ENCODE peak calls at places on chromosome 18, in four cellular contexts. E is SK-N-SH, Y is K562, U is HepG2. Q is an unnamed sample.

GRCh38 chr18:10006261-10006903 is 92.6 kb downstream of the VAPA start:
- DNase-seq in U (no peak), Y (no peak), E (peak), Q (no peak)

GRCh38 chr18:54033087-54033486 is 191.4 kb downstream of the MBD2 start:
- DNase-seq in Y (no peak), E (no peak), U (no peak), Q (no peak)

GRCh38 chr18:75206637-75207297 is 2.2 kb downstream of the PTGR3 start:
- DNase-seq in U (no peak), E (no peak), Y (no peak), Q (no peak)

GRCh38 chr18:76384114-76384790 is 110.8 kb downstream of the ZNF516 start:
- DNase-seq in Y (no peak), E (no peak), U (no peak), Q (no peak)

GRCh38 chr18:13279181-13280065 is 60.9 kb downstream of the LDLRAD4 start:
- DNase-seq in Y (no peak), U (no peak), E (no peak), Q (no peak)

GRCh38 chr18:59402432-59403090 is 43.5 kb upstream of the LMAN1 start:
- DNase-seq in Y (peak), U (peak), E (peak), Q (peak)

GRCh38 chr18:67525328-67526110 is 9.0 kb upstream of the DSEL start:
- DNase-seq in Y (no peak), U (peak), E (no peak), Q (no peak)

GRCh38 chr18:70781860-70782453 is 493.1 kb downstream of the SOCS6 start:
- DNase-seq in U (peak), Y (peak), E (peak), Q (peak)

GRCh38 chr18:34787931-34788532 is 77.9 kb downstream of the DTNA start:
- DNase-seq in Y (peak), U (peak), E (peak), Q (no peak)

GRCh38 chr18:35526476-35527120 is 28.8 kb upstream of the INO80C start:
- DNase-seq in U (no peak), Y (no peak), E (no peak), Q (no peak)

GRCh38 chr18:8661754-8662573 is 43.4 kb upstream of the MTCL1 start:
- DNase-seq in Y (peak), E (peak), U (no peak), Q (peak)

GRCh38 chr18:67104700-67105284 is 411.7 kb downstream of the DSEL start:
- DNase-seq in E (peak), Y (peak), U (peak), Q (peak)

GRCh38 chr18:38790303-38790702 is 1224.7 kb upstream of the CELF4 start:
- DNase-seq in U (peak), Y (no peak), E (no peak), Q (peak)

GRCh38 chr18:26792661-26793060 is 72.8 kb downstream of the AQP4 start:
- DNase-seq in E (no peak), Y (no peak), U (peak), Q (no peak)

GRCh38 chr18:26791676-26792075 is 73.8 kb downstream of the AQP4 start:
- DNase-seq in E (no peak), U (no peak), Y (no peak), Q (no peak)

GRCh38 chr18:26794210-26795101 is 71.1 kb downstream of the AQP4 start:
- DNase-seq in Y (no peak), U (no peak), E (no peak), Q (no peak)
- TF ChIP-seq FOXJ3 in Y (no peak), U (no peak), E (no peak), Q (no peak)

GRCh38 chr18:4636957-4637356 is 181.8 kb upstream of the DLGAP1 start:
- DNase-seq in U (no peak), E (no peak), Y (no peak), Q (no peak)

DNA sequence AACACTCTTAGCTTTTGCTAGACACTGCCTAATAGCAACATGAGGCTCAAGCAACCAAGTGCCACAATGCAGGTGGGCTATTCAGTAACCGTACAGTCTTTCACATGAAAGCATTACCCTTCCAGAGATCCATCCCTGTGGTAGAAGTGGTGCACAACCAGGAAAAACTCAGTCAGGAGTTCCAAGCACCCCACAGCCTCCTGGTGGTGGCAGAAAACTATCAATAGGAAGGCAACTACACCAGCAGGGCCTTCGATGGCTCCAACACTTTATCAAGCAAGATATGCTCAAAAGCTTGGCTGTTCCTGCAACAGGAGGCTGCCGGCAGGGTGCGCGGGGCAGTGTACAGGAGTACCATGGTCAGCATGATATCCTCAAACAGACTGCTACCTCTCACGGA is 176.1 kb upstream of the DLGAP1 start:
- DNase-seq in U (no peak), E (no peak), Y (no peak), Q (peak)
- TF ChIP-seq FOXJ3 in U (no peak), E (no peak), Y (no peak), Q (no peak)

GRCh38 chr18:26228562-26229260 is 2.5 kb downstream of the TAF4B start:
- DNase-seq in U (no peak), E (no peak), Y (peak), Q (no peak)
- TF ChIP-seq FOXJ3 in U (no peak), E (no peak), Y (no peak), Q (no peak)

DNA sequence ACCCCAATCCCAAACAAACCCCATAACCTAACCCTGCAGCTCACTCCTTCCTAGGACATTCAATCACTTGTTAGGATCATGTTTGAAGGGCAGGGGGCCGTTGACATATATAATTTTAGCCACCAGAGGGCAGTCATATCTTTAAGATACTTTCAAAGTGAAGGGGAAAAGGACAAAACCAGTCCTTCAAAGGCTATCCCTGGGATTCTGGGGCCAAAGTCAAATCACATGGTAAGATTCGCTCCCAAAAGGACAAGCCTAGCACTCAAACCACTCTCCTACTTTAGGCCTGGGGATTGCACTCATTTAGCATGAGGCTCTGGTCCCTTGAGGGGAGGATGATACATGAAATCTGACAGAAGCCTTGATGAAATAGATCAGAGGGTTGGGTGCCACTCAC is 44.6 kb downstream of the HAUS1 start:
- DNase-seq in E (peak), Y (peak), U (peak), Q (peak)
- TF ChIP-seq FOXJ3 in E (no peak), Y (no peak), U (no peak), Q (no peak)

DNA sequence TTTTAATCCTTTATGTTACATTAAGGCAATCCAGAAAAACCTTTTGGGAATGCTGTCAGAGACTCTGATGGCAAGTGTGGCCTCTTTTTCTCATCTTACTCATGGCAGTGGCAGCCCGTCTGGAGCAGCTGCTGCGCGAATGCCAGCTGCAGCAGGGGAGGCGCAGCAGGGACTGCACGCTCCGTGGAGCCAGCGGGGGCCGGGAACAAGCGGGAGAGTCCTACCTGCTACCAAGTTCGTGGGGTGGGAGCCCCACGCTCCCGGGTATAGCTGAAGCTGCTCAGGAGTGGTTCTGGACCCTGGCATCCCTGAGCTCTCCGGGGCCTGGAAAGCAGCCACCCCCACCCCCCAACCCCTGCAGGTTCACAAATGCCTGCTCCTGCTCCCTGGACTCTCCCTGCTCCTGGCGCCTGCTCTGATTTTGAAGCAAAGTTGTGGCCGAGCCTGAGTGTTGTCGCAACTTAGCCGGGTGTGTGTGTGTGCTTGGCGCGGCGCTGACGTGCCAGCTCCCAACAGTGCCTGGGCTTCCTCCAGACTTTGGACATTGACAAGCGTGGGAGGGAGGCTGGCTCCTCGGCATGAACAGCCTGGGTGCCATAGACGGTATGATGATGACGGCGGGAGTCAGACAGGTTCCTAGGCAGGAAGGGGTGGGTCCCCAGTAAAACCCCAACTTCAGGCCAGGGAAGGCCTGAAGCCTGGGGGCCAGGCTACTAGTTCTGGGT is 21.7 kb downstream of the TMX3 start:
- DNase-seq in U (no peak), Y (no peak), E (no peak), Q (no peak)
- TF ChIP-seq FOXJ3 in U (no peak), Y (no peak), E (no peak), Q (no peak)

GRCh38 chr18:52152036-52152435 is 188.0 kb upstream of the DCC start:
- DNase-seq in Y (no peak), E (no peak), U (no peak), Q (no peak)
- TF ChIP-seq FOXJ3 in Y (no peak), E (no peak), U (no peak), Q (no peak)